ENCODE peak calls at places on chromosomes 16 and 17, in six cellular contexts. W, F, J, G, D and Q are unnamed samples.

GRCh38 chr16:47694543-47694942 is 233.4 kb downstream of the PHKB start:
- DNase-seq in G (no peak), F (peak; percentile 49), W (no peak), D (no peak), J (no peak), Q (no peak)

GRCh38 chr17:75468779-75469373 is 12.4 kb downstream of the TMEM94 start:
- DNase-seq in F (no peak), W (no peak), D (no peak), J (no peak), G (no peak), Q (no peak)

GRCh38 chr17:48254896-48255295 is 147.3 kb downstream of the SNX11 start:
- DNase-seq in W (no peak), G (no peak), J (no peak), D (no peak), F (peak; percentile 73), Q (no peak)

GRCh38 chr17:42928714-42929496 is 28.3 kb downstream of the G6PC1 start:
- DNase-seq in D (peak; percentile 82), F (peak; percentile 92), J (no peak), W (peak; percentile 52), G (no peak), Q (no peak)

GRCh38 chr16:49956915-49957314 is 68.1 kb upstream of the CNEP1R1 start:
- DNase-seq in J (no peak), W (no peak), D (no peak), G (no peak), F (no peak), Q (no peak)

GRCh38 chr17:15096511-15096910 is 168.6 kb downstream of the PMP22 start:
- DNase-seq in W (no peak), J (no peak), D (no peak), F (no peak), G (no peak), Q (no peak)

GRCh38 chr17:77404812-77405581 is 264.2 kb downstream of the SEC14L1 start:
- DNase-seq in W (peak; percentile 75), F (no peak), D (peak; percentile 84), G (peak; percentile 82), J (no peak), Q (peak; percentile 80)

GRCh38 chr16:24077989-24078388 is 178.1 kb upstream of the CACNG3 start:
- DNase-seq in J (no peak), W (no peak), G (no peak), D (no peak), F (no peak), Q (no peak)

GRCh38 chr17:17363638-17364337 is 60.6 kb downstream of the NT5M start:
- DNase-seq in D (no peak), J (no peak), W (peak; percentile 73), G (no peak), F (no peak), Q (no peak)

GRCh38 chr17:21081967-21082366 is 39.2 kb upstream of the USP22 start:
- DNase-seq in F (no peak), W (no peak), J (no peak), D (no peak), G (no peak), Q (no peak)

GRCh38 chr17:15092762-15093161 is 172.4 kb downstream of the PMP22 start:
- DNase-seq in D (peak; percentile 8), F (no peak), G (no peak), W (no peak), J (no peak), Q (no peak)

GRCh38 chr16:84663433-84664101 is 15.3 kb downstream of the KLHL36 start:
- DNase-seq in W (no peak), F (no peak), J (no peak), G (no peak), D (no peak), Q (no peak)

GRCh38 chr16:79026117-79026516 is 574.4 kb downstream of the MAF start:
- DNase-seq in J (no peak), D (no peak), F (no peak), G (no peak), W (no peak), Q (no peak)

GRCh38 chr17:75059369-75060345 is 12.6 kb downstream of the KCTD2 start:
- DNase-seq in J (no peak), F (peak; percentile 55), D (peak; percentile 50), G (peak; percentile 26), W (no peak), Q (peak; percentile 54)

GRCh38 chr17:47946516-47946915 is 5.1 kb downstream of the PNPO start:
- DNase-seq in G (no peak), F (no peak), D (no peak), W (no peak), J (no peak), Q (no peak)

GRCh38 chr16:48158296-48158695 is 2.5 kb upstream of the ABCC12 start:
- DNase-seq in D (peak; percentile 91), G (no peak), W (no peak), J (no peak), F (peak; percentile 60), Q (no peak)

GRCh38 chr17:28295677-28296578 is 23.1 kb upstream of the TMEM97 start:
- DNase-seq in W (no peak), G (no peak), J (no peak), D (no peak), F (no peak), Q (no peak)

GRCh38 chr16:23171234-23171948 is 11.2 kb upstream of the SCNN1G start:
- DNase-seq in G (no peak), W (no peak), F (no peak), D (peak; percentile 27), J (no peak), Q (no peak)

GRCh38 chr17:78933025-78933958 is 8.1 kb upstream of the TIMP2 start:
- DNase-seq in J (no peak), D (peak; percentile 99), W (peak; percentile 64), G (peak; percentile 46), F (peak; percentile 61), Q (no peak)

GRCh38 chr17:31319253-31319661 is 2.2 kb downstream of the EVI2A start:
- DNase-seq in D (no peak), W (no peak), F (no peak), J (no peak), G (peak; percentile 33), Q (no peak)

GRCh38 chr17:78268960-78269892 is 37.8 kb downstream of the TMEM235 start:
- DNase-seq in J (no peak), D (peak; percentile 78), G (no peak), F (peak; percentile 69), W (no peak), Q (no peak)

GRCh38 chr17:37392024-37392590 is 14.5 kb downstream of the ACACA start:
- DNase-seq in J (no peak), G (no peak), D (peak; percentile 91), W (no peak), F (no peak), Q (no peak)

GRCh38 chr17:48542956-48543853 is 1.7 kb downstream of the HOXB2 start:
- DNase-seq in G (peak; percentile 57), D (no peak), F (peak; percentile 72), J (no peak), W (no peak), Q (peak; percentile 51)

GRCh38 chr17:56887105-56887504 is 26.7 kb downstream of the TRIM25 start:
- DNase-seq in J (no peak), W (no peak), G (no peak), F (no peak), D (peak; percentile 10), Q (no peak)

GRCh38 chr17:64218066-64218465 is 45.0 kb downstream of the TEX2 start:
- DNase-seq in G (no peak), F (no peak), W (no peak), D (no peak), J (no peak), Q (peak; percentile 16)

GRCh38 chr17:59533694-59534093 is 31.7 kb upstream of the DHX40 start:
- DNase-seq in G (no peak), D (no peak), J (no peak), W (no peak), F (no peak), Q (no peak)

GRCh38 chr17:15157051-15157450 is 108.1 kb downstream of the PMP22 start:
- DNase-seq in D (peak; percentile 16), J (no peak), F (peak; percentile 54), G (no peak), W (no peak), Q (no peak)

GRCh38 chr16:69182730-69183416 is 4.1 kb upstream of the SNTB2 start:
- DNase-seq in F (no peak), D (no peak), J (no peak), G (no peak), W (no peak), Q (no peak)
- H3K27ac ChIP-seq in F (no peak overlapping the region), D (no peak overlapping the region), J (no peak overlapping the region), G (no peak overlapping the region), W (no peak overlapping the region), Q (no peak overlapping the region)

DNA sequence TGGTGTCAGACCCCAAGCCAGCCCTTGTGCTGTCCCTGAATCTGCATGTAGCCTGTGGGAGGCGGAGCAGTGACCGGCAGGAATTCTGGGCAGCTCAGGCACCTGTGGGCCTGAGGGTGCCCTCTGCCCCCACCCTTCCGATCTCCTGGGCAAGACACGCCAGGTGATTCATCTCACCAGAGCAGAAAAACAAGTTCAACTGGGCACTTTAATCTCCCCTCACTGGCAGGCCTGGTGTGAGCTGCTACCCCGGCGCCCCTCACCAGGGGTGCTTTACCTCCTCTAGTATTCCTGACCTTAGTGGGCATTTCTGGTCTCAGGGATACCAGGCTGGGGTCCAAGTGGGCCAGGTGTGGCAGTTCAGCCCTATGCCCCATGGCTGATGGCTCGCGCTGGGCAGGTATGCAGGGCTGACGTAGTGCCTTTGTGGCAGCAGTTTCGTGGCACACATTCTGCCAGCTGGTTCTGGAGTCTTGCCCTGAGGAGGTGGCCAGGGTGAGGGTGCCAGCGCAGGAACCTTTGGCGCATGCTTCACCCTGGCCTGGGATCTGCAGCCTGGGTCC is 6.0 kb downstream of the ERBB2 start:
- DNase-seq in J (no peak), D (no peak), G (no peak), F (no peak), W (peak; percentile 81), Q (no peak)
- H3K27ac ChIP-seq in J (no peak overlapping the region), D (no peak overlapping the region), G (no peak overlapping the region), F (no peak overlapping the region), W (peak overlapping the region; percentile 66), Q (no peak overlapping the region)

GRCh38 chr17:35493040-35493439 is 44.4 kb downstream of the SLFN12L start:
- DNase-seq in F (no peak), G (no peak), D (no peak), J (no peak), W (no peak), Q (no peak)

GRCh38 chr17:35489944-35490343 is 41.4 kb upstream of the SLFN13 start:
- DNase-seq in D (no peak), G (no peak), W (no peak), J (no peak), F (peak; percentile 57), Q (no peak)

GRCh38 chr17:35491417-35491816 is 42.9 kb upstream of the SLFN13 start:
- DNase-seq in G (no peak), W (no peak), F (no peak), D (no peak), J (no peak), Q (no peak)

GRCh38 chr17:35486920-35487727 is 38.6 kb upstream of the SLFN13 start:
- DNase-seq in F (no peak), G (peak; percentile 71), J (no peak), W (peak; percentile 72), D (peak; percentile 79), Q (peak; percentile 88)
- H3K27ac ChIP-seq in F (no peak overlapping the region), G (peak overlapping the region; percentile 69), J (no peak overlapping the region), W (peak overlapping the region; percentile 79), D (no peak overlapping the region), Q (peak overlapping the region; percentile 82)

GRCh38 chr16:85987750-85988078 is 88.8 kb downstream of the IRF8 start:
- DNase-seq in G (peak; percentile 12), D (no peak), J (no peak), W (no peak), F (no peak), Q (no peak)
- H3K27ac ChIP-seq in G (no peak overlapping the region), D (no peak overlapping the region), J (no peak overlapping the region), W (no peak overlapping the region), F (no peak overlapping the region), Q (no peak overlapping the region)